ENCODE peak calls at places on chromosomes 6 and 20, in four cellular contexts. Q is IMR-90, K is heart left ventricle, Y is esophagus squamous epithelium. H is an unnamed sample. For H3K9me3, the result is how much of the 10 kb centered on the place peaks cover.

GRCh38 chr6:163919652-163920051 is 505.1 kb downstream of the QKI start:
- DNase-seq in K (no peak), Q (no peak), Y (no peak), H (no peak)

GRCh38 chr6:45677381-45677992 is 299.8 kb upstream of the SUPT3H start:
- DNase-seq in Q (peak), K (peak), Y (no peak), H (no peak)

GRCh38 chr20:25247100-25247665 is 702 bp upstream of the PYGB start:
- DNase-seq in Q (peak), Y (no peak), K (peak), H (peak)

GRCh38 chr6:70124882-70125535 is 177.9 kb downstream of the COL9A1 start:
- DNase-seq in K (no peak), Q (peak), Y (no peak), H (no peak)

GRCh38 chr6:104227502-104227901 is 632.2 kb downstream of the HACE1 start:
- DNase-seq in Y (no peak), Q (no peak), K (no peak), H (no peak)

GRCh38 chr6:80543151-80543550 is 436.7 kb downstream of the BCKDHB start:
- DNase-seq in K (no peak), Y (no peak), Q (no peak), H (no peak)

GRCh38 chr20:49887251-49887827 is 28.0 kb downstream of the SPATA2 start:
- DNase-seq in Y (no peak), Q (peak), K (no peak), H (peak)

GRCh38 chr20:3685341-3685740 is 3.5 kb upstream of the ADAM33 start:
- DNase-seq in Y (no peak), Q (peak), K (no peak), H (no peak)

GRCh38 chr20:1383621-1384404 is 9.0 kb downstream of the FKBP1A start:
- DNase-seq in Q (no peak), K (no peak), Y (no peak), H (no peak)

GRCh38 chr6:13427838-13428527 is 59.4 kb downstream of the GFOD1 start:
- DNase-seq in Y (peak), K (no peak), Q (no peak), H (no peak)

GRCh38 chr20:25479638-25480037 is 72.2 kb downstream of the GINS1 start:
- DNase-seq in Q (no peak), K (peak), Y (no peak), H (no peak)

GRCh38 chr6:44298864-44299263 is 14.3 kb downstream of the AARS2 start:
- DNase-seq in Q (no peak), Y (no peak), K (no peak), H (no peak)

GRCh38 chr6:3088853-3089445 is 20.7 kb downstream of the RIPK1 start:
- DNase-seq in Q (peak), Y (no peak), K (no peak), H (no peak)

GRCh38 chr6:3081965-3082364 is 13.7 kb downstream of the RIPK1 start:
- DNase-seq in Q (no peak), Y (no peak), K (peak), H (no peak)

GRCh38 chr6:3086282-3086946 is 18.1 kb downstream of the RIPK1 start:
- DNase-seq in Y (no peak), K (no peak), Q (no peak), H (no peak)

GRCh38 chr6:3088446-3088845 is 20.2 kb downstream of the RIPK1 start:
- DNase-seq in K (no peak), Q (peak), Y (no peak), H (no peak)

DNA sequence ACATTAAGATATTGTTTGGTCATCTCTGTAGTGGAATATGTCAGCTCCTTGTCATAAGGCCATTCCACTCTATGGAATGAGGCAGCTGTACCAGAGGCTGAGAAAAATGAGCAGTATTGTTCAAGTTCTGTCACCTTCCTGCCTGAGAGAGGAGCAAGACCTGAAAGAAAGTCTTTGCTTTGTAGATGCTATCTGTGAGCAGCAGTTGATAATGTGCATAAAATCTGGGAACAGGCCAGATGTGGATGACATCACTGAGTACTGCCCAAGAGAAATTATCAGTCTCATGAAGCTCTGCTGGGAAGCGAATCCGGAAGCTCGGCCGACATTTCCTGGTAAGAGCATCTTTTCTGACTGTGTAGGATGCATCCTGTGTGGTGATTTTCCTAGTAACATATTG is 16.8 kb downstream of the RIPK1 start:
- DNase-seq in Y (no peak), Q (peak), K (no peak), H (no peak)
- H3K9me3 ChIP-seq in Y (under half), Q (under half), K (under half), H (under half)

GRCh38 chr20:45362804-45363610 is at the start of gene SYS1:
- DNase-seq in Y (peak), K (peak), Q (peak), H (peak)
- TF ChIP-seq POLR2A in Y (peak), K (peak), Q (peak), H (peak)

GRCh38 chr20:51327251-51327841 is 215.2 kb downstream of the NFATC2 start:
- DNase-seq in Q (peak), K (no peak), Y (no peak), H (no peak)

GRCh38 chr20:51322164-51322707 is 220.3 kb downstream of the NFATC2 start:
- DNase-seq in Q (no peak), K (no peak), Y (no peak), H (no peak)

GRCh38 chr20:51321343-51322163 is 221.0 kb downstream of the NFATC2 start:
- DNase-seq in Y (no peak), Q (no peak), K (no peak), H (no peak)

GRCh38 chr20:51329845-51330244 is 212.7 kb downstream of the NFATC2 start:
- DNase-seq in Q (no peak), Y (no peak), K (no peak), H (no peak)

DNA sequence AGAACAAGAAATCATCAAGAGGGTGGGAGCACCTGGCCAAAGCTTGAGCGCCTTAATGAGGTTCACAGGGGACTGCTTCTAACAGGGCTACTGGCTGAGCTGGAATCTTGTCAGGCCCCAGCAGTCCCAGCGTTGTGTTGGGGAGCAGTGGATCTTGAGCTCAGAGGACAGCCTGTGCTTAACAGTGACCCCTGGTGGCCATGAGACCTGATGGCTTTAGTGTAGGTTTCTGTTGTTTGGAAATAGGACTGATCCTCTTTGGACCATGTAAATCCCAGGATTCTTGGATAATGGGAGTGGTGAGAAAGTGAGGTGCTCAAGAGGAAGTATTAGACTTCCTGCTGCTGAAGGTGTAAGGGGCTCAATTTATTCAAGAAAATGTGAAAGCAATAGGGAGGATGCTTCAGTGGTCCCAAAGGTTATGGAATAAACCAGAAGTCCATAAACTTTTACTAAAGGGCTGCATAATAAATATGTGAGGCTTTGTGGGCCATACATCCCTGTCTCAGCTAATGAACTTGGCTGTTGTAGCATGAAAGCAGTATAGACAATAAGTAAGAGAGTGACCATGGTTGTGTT is 216.2 kb downstream of the NFATC2 start:
- DNase-seq in K (no peak), Q (peak), Y (no peak), H (no peak)
- TF ChIP-seq CTCF in K (peak), Q (peak), Y (peak), H (peak)

GRCh38 chr20:64766-65322 is 22.6 kb upstream of the DEFB125 start:
- DNase-seq in Y (no peak), Q (no peak), K (no peak), H (no peak)
- H3K9me3 ChIP-seq in Y (under half), Q (under half), K (under half), H (under half)

GRCh38 chr6:34240329-34241248 is 3.9 kb downstream of the HMGA1 start:
- DNase-seq in Y (no peak), K (no peak), Q (no peak), H (peak)

GRCh38 chr6:34239240-34239825 is 2.7 kb downstream of the HMGA1 start:
- DNase-seq in Y (no peak), K (no peak), Q (no peak), H (no peak)

GRCh38 chr6:34238507-34239239 is 2.0 kb downstream of the HMGA1 start:
- DNase-seq in Q (no peak), Y (no peak), K (no peak), H (peak)

GRCh38 chr6:34241351-34242215 is 4.9 kb downstream of the HMGA1 start:
- DNase-seq in Y (no peak), K (no peak), Q (no peak), H (peak)

GRCh38 chr6:34239893-34240292 is 3.2 kb downstream of the HMGA1 start:
- DNase-seq in Y (no peak), Q (no peak), K (no peak), H (no peak)
- TF ChIP-seq POLR2A in Y (no peak), Q (no peak), K (no peak), H (no peak)

GRCh38 chr6:159959976-159960384 is 8.9 kb upstream of the IGF2R start:
- DNase-seq in Y (no peak), K (no peak), Q (peak), H (no peak)
- TF ChIP-seq CTCF in Y (no peak), K (no peak), Q (no peak), H (no peak)

H was measured in right lobe of liver.